ENCODE peak calls at places on chromosomes 2 and 18, in seven cellular contexts. One of them, this sample, is unnamed.

GRCh38 chr2:236991874-236992273 is 93.8 kb upstream of the COPS8 start:
- DNase-seq in brain microvascular endothelial cell: no peak
- DNase-seq in psoas muscle: no peak
- DNase-seq in AG04450: no peak
- DNase-seq in CD8-positive, alpha-beta T cell: no peak
- DNase-seq in left lung: no peak
- DNase-seq in glutamatergic neuron: no peak
- DNase-seq in this sample: no peak

GRCh38 chr18:29154196-29154757 is 977.3 kb upstream of the CDH2 start:
- DNase-seq in brain microvascular endothelial cell: peak
- DNase-seq in psoas muscle: no peak
- DNase-seq in glutamatergic neuron: no peak
- DNase-seq in left lung: no peak
- DNase-seq in AG04450: no peak
- DNase-seq in CD8-positive, alpha-beta T cell: no peak
- DNase-seq in this sample: no peak

GRCh38 chr2:181777654-181778053 is 97.3 kb upstream of the NEUROD1 start:
- DNase-seq in AG04450: no peak
- DNase-seq in glutamatergic neuron: no peak
- DNase-seq in left lung: no peak
- DNase-seq in psoas muscle: no peak
- DNase-seq in brain microvascular endothelial cell: no peak
- DNase-seq in CD8-positive, alpha-beta T cell: no peak
- DNase-seq in this sample: no peak

GRCh38 chr2:162524192-162524591 is 180.3 kb downstream of the GCA start:
- DNase-seq in psoas muscle: no peak
- DNase-seq in left lung: no peak
- DNase-seq in CD8-positive, alpha-beta T cell: no peak
- DNase-seq in brain microvascular endothelial cell: no peak
- DNase-seq in glutamatergic neuron: no peak
- DNase-seq in AG04450: no peak
- DNase-seq in this sample: no peak

GRCh38 chr2:64222942-64223511 is 78.8 kb upstream of the PELI1 start:
- DNase-seq in glutamatergic neuron: no peak
- DNase-seq in brain microvascular endothelial cell: no peak
- DNase-seq in CD8-positive, alpha-beta T cell: no peak
- DNase-seq in AG04450: no peak
- DNase-seq in psoas muscle: no peak
- DNase-seq in left lung: no peak
- DNase-seq in this sample: no peak

GRCh38 chr2:128618642-128619041 is 300.0 kb upstream of the HS6ST1 start:
- DNase-seq in glutamatergic neuron: no peak
- DNase-seq in CD8-positive, alpha-beta T cell: no peak
- DNase-seq in brain microvascular endothelial cell: no peak
- DNase-seq in psoas muscle: peak
- DNase-seq in left lung: no peak
- DNase-seq in AG04450: no peak
- DNase-seq in this sample: no peak

GRCh38 chr18:11432360-11432811 is 177.0 kb upstream of the SLC35G4 start:
- DNase-seq in CD8-positive, alpha-beta T cell: no peak
- DNase-seq in psoas muscle: no peak
- DNase-seq in AG04450: no peak
- DNase-seq in glutamatergic neuron: no peak
- DNase-seq in left lung: peak
- DNase-seq in brain microvascular endothelial cell: no peak
- DNase-seq in this sample: no peak

GRCh38 chr2:242056785-242057184 is 187.3 kb downstream of the RTP5 start:
- DNase-seq in CD8-positive, alpha-beta T cell: no peak
- DNase-seq in AG04450: no peak
- DNase-seq in glutamatergic neuron: no peak
- DNase-seq in psoas muscle: no peak
- DNase-seq in brain microvascular endothelial cell: no peak
- DNase-seq in left lung: no peak
- DNase-seq in this sample: no peak

GRCh38 chr2:187769437-187769836 is 215.2 kb upstream of the TFPI start:
- DNase-seq in CD8-positive, alpha-beta T cell: no peak
- DNase-seq in left lung: no peak
- DNase-seq in brain microvascular endothelial cell: no peak
- DNase-seq in psoas muscle: no peak
- DNase-seq in AG04450: no peak
- DNase-seq in glutamatergic neuron: no peak
- DNase-seq in this sample: no peak

GRCh38 chr18:44135791-44136190 is 544.9 kb upstream of the SETBP1 start:
- DNase-seq in AG04450: no peak
- DNase-seq in left lung: no peak
- DNase-seq in psoas muscle: no peak
- DNase-seq in brain microvascular endothelial cell: no peak
- DNase-seq in glutamatergic neuron: no peak
- DNase-seq in CD8-positive, alpha-beta T cell: no peak
- DNase-seq in this sample: no peak

GRCh38 chr2:120133572-120134244 is 89.5 kb downstream of the TMEM185B start:
- DNase-seq in brain microvascular endothelial cell: no peak
- DNase-seq in left lung: no peak
- DNase-seq in glutamatergic neuron: no peak
- DNase-seq in CD8-positive, alpha-beta T cell: no peak
- DNase-seq in psoas muscle: no peak
- DNase-seq in AG04450: no peak
- DNase-seq in this sample: no peak

GRCh38 chr18:23648930-23649622 is 13.6 kb downstream of the ANKRD29 start:
- DNase-seq in psoas muscle: no peak
- DNase-seq in AG04450: no peak
- DNase-seq in brain microvascular endothelial cell: no peak
- DNase-seq in CD8-positive, alpha-beta T cell: no peak
- DNase-seq in left lung: no peak
- DNase-seq in glutamatergic neuron: no peak
- DNase-seq in this sample: no peak

GRCh38 chr2:42895134-42895795 is 102.9 kb upstream of the HAAO start:
- DNase-seq in glutamatergic neuron: no peak
- DNase-seq in psoas muscle: no peak
- DNase-seq in brain microvascular endothelial cell: no peak
- DNase-seq in AG04450: no peak
- DNase-seq in CD8-positive, alpha-beta T cell: no peak
- DNase-seq in left lung: no peak
- DNase-seq in this sample: no peak

GRCh38 chr2:190404487-190404886 is 3.7 kb upstream of the MFSD6 start:
- DNase-seq in psoas muscle: no peak
- DNase-seq in glutamatergic neuron: no peak
- DNase-seq in brain microvascular endothelial cell: peak
- DNase-seq in CD8-positive, alpha-beta T cell: no peak
- DNase-seq in left lung: no peak
- DNase-seq in AG04450: no peak
- DNase-seq in this sample: no peak

DNA sequence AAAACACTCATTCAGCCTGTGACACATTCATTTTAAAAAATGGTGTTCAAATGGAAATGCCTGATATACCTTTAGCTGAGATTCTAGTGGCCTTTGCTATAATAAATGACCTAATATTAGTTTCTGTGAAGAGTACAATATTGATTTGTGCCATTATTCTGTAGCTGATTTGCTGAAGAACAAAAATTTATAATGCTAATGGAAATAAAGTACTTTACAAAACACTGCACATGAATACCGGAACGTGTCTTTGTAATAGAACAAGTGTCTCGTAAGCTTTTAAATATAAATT is 138.7 kb downstream of the WDR7 start:
- DNase-seq in glutamatergic neuron: no peak
- DNase-seq in psoas muscle: no peak
- DNase-seq in left lung: no peak
- DNase-seq in brain microvascular endothelial cell: no peak
- DNase-seq in AG04450: no peak
- DNase-seq in CD8-positive, alpha-beta T cell: no peak
- DNase-seq in this sample: no peak
- TF ChIP-seq CTCF in glutamatergic neuron: peak
- TF ChIP-seq CTCF in psoas muscle: no peak
- TF ChIP-seq CTCF in left lung: no peak
- TF ChIP-seq CTCF in brain microvascular endothelial cell: no peak
- TF ChIP-seq CTCF in AG04450: no peak
- TF ChIP-seq CTCF in CD8-positive, alpha-beta T cell: no peak
- TF ChIP-seq CTCF in this sample: no peak

GRCh38 chr18:55096261-55097026 is 137.2 kb upstream of the CCDC68 start:
- DNase-seq in CD8-positive, alpha-beta T cell: no peak
- DNase-seq in left lung: no peak
- DNase-seq in glutamatergic neuron: peak
- DNase-seq in brain microvascular endothelial cell: peak
- DNase-seq in AG04450: peak
- DNase-seq in psoas muscle: peak
- DNase-seq in this sample: no peak
- TF ChIP-seq CTCF in CD8-positive, alpha-beta T cell: no peak
- TF ChIP-seq CTCF in left lung: no peak
- TF ChIP-seq CTCF in glutamatergic neuron: no peak
- TF ChIP-seq CTCF in brain microvascular endothelial cell: peak
- TF ChIP-seq CTCF in AG04450: peak
- TF ChIP-seq CTCF in psoas muscle: peak
- TF ChIP-seq CTCF in this sample: no peak

GRCh38 chr18:35407871-35408481 is 30.8 kb upstream of the ZNF396 start:
- DNase-seq in glutamatergic neuron: no peak
- DNase-seq in brain microvascular endothelial cell: peak
- DNase-seq in left lung: no peak
- DNase-seq in psoas muscle: no peak
- DNase-seq in CD8-positive, alpha-beta T cell: no peak
- DNase-seq in AG04450: peak
- DNase-seq in this sample: no peak
- TF ChIP-seq CTCF in glutamatergic neuron: peak
- TF ChIP-seq CTCF in brain microvascular endothelial cell: peak
- TF ChIP-seq CTCF in left lung: peak
- TF ChIP-seq CTCF in psoas muscle: peak
- TF ChIP-seq CTCF in CD8-positive, alpha-beta T cell: peak
- TF ChIP-seq CTCF in AG04450: peak
- TF ChIP-seq CTCF in this sample: peak

GRCh38 chr2:86078801-86079545 is 26.7 kb downstream of the POLR1A start:
- DNase-seq in AG04450: no peak
- DNase-seq in left lung: no peak
- DNase-seq in brain microvascular endothelial cell: peak
- DNase-seq in glutamatergic neuron: peak
- DNase-seq in psoas muscle: no peak
- DNase-seq in CD8-positive, alpha-beta T cell: peak
- DNase-seq in this sample: no peak
- TF ChIP-seq CTCF in AG04450: peak
- TF ChIP-seq CTCF in left lung: no peak
- TF ChIP-seq CTCF in brain microvascular endothelial cell: peak
- TF ChIP-seq CTCF in glutamatergic neuron: no peak
- TF ChIP-seq CTCF in psoas muscle: peak
- TF ChIP-seq CTCF in CD8-positive, alpha-beta T cell: peak
- TF ChIP-seq CTCF in this sample: peak

GRCh38 chr2:20050712-20051517 is 513 bp downstream of the LAPTM4A start:
- DNase-seq in CD8-positive, alpha-beta T cell: no peak
- DNase-seq in AG04450: no peak
- DNase-seq in glutamatergic neuron: peak
- DNase-seq in psoas muscle: peak
- DNase-seq in brain microvascular endothelial cell: no peak
- DNase-seq in left lung: no peak
- DNase-seq in this sample: peak

GRCh38 chr2:20052872-20053281 is 1.4 kb upstream of the LAPTM4A start:
- DNase-seq in brain microvascular endothelial cell: peak
- DNase-seq in psoas muscle: no peak
- DNase-seq in CD8-positive, alpha-beta T cell: no peak
- DNase-seq in glutamatergic neuron: no peak
- DNase-seq in AG04450: peak
- DNase-seq in left lung: no peak
- DNase-seq in this sample: no peak

GRCh38 chr2:20050104-20050711 is 1.2 kb downstream of the LAPTM4A start:
- DNase-seq in glutamatergic neuron: no peak
- DNase-seq in CD8-positive, alpha-beta T cell: peak
- DNase-seq in brain microvascular endothelial cell: no peak
- DNase-seq in AG04450: peak
- DNase-seq in left lung: no peak
- DNase-seq in psoas muscle: no peak
- DNase-seq in this sample: peak

GRCh38 chr2:20052229-20052871 is 922 bp upstream of the LAPTM4A start:
- DNase-seq in AG04450: no peak
- DNase-seq in psoas muscle: no peak
- DNase-seq in left lung: no peak
- DNase-seq in CD8-positive, alpha-beta T cell: no peak
- DNase-seq in brain microvascular endothelial cell: no peak
- DNase-seq in glutamatergic neuron: no peak
- DNase-seq in this sample: no peak

GRCh38 chr2:20051518-20052228 is at the start of gene LAPTM4A:
- DNase-seq in AG04450: peak
- DNase-seq in brain microvascular endothelial cell: peak
- DNase-seq in CD8-positive, alpha-beta T cell: peak
- DNase-seq in psoas muscle: peak
- DNase-seq in left lung: peak
- DNase-seq in glutamatergic neuron: peak
- DNase-seq in this sample: peak
- TF ChIP-seq CTCF in AG04450: peak
- TF ChIP-seq CTCF in brain microvascular endothelial cell: peak
- TF ChIP-seq CTCF in CD8-positive, alpha-beta T cell: no peak
- TF ChIP-seq CTCF in psoas muscle: peak
- TF ChIP-seq CTCF in left lung: peak
- TF ChIP-seq CTCF in glutamatergic neuron: no peak
- TF ChIP-seq CTCF in this sample: no peak

DNA sequence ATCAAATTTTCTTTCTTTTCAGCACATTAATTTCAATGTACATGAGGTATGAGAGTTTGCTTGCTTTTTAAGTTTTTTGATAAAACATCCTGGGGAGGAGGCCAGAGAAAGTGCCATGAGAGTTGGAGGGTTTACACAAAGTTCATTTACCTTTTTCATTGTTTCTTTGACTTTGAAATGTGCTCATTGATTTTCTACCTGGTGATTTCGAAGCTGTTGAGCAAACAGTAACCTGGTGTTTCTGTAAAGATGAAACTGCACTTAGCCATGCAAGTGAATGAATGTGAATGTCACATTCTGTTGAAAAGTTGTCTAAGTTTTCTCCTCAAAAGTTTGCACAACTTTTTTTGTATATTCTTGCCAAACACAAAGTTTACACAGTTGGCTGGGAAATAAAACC is 797.0 kb downstream of the METTL4 start:
- DNase-seq in brain microvascular endothelial cell: no peak
- DNase-seq in AG04450: no peak
- DNase-seq in left lung: no peak
- DNase-seq in CD8-positive, alpha-beta T cell: no peak
- DNase-seq in psoas muscle: no peak
- DNase-seq in glutamatergic neuron: no peak
- DNase-seq in this sample: no peak
- TF ChIP-seq CTCF in brain microvascular endothelial cell: no peak
- TF ChIP-seq CTCF in AG04450: no peak
- TF ChIP-seq CTCF in left lung: no peak
- TF ChIP-seq CTCF in CD8-positive, alpha-beta T cell: no peak
- TF ChIP-seq CTCF in psoas muscle: no peak
- TF ChIP-seq CTCF in glutamatergic neuron: no peak
- TF ChIP-seq CTCF in this sample: no peak

DNA sequence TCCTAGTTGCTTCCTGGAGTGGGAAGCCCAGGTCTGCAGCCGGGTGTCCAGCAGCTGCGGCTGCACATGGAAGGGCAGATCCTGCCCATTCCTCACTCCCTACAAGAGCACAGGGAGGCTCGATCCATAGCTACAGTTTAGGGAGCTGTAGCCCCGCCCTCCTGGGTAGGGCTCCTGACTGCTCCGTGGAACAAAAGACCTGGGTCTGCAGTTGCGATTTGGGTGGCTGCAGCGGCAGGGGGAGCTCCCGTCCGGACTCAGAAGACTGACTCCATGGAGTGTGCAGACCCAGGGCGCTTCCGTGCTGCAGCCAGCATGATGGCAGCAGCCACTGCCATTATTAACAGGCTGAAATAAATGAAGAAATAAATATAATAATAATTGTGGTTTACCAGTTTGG is 157.3 kb downstream of the CTNNA2 start:
- DNase-seq in AG04450: no peak
- DNase-seq in glutamatergic neuron: peak
- DNase-seq in CD8-positive, alpha-beta T cell: no peak
- DNase-seq in left lung: peak
- DNase-seq in brain microvascular endothelial cell: no peak
- DNase-seq in psoas muscle: no peak
- DNase-seq in this sample: no peak
- TF ChIP-seq CTCF in AG04450: no peak
- TF ChIP-seq CTCF in glutamatergic neuron: no peak
- TF ChIP-seq CTCF in CD8-positive, alpha-beta T cell: no peak
- TF ChIP-seq CTCF in left lung: no peak
- TF ChIP-seq CTCF in brain microvascular endothelial cell: no peak
- TF ChIP-seq CTCF in psoas muscle: no peak
- TF ChIP-seq CTCF in this sample: no peak

GRCh38 chr18:62716679-62717058 is 1.3 kb downstream of the PHLPP1 start:
- DNase-seq in brain microvascular endothelial cell: peak
- DNase-seq in glutamatergic neuron: peak
- DNase-seq in psoas muscle: peak
- DNase-seq in left lung: peak
- DNase-seq in AG04450: no peak
- DNase-seq in CD8-positive, alpha-beta T cell: peak
- DNase-seq in this sample: peak
- TF ChIP-seq CTCF in brain microvascular endothelial cell: peak
- TF ChIP-seq CTCF in glutamatergic neuron: no peak
- TF ChIP-seq CTCF in psoas muscle: no peak
- TF ChIP-seq CTCF in left lung: no peak
- TF ChIP-seq CTCF in AG04450: no peak
- TF ChIP-seq CTCF in CD8-positive, alpha-beta T cell: no peak
- TF ChIP-seq CTCF in this sample: no peak

This sample was measured in natural killer cell.